ENCODE peak calls at places on chromosomes 4 and X, in five cellular contexts. V is HL-60, G is bronchial epithelial cell, Y is neural progenitor cell, J is heart left ventricle. D is an unnamed sample.
A peak's percentile ranks its signal among the peaks of the same experiment; 100 is the strongest.

GRCh38 chr4:185535818-185536729 is 767 bp upstream of the PDLIM3 start:
- DNase-seq in V (no peak), G (no peak), Y (no peak), J (peak; percentile 53), D (no peak)

GRCh38 chrX:9341305-9342201 is 123.3 kb upstream of the TBL1X start:
- DNase-seq in V (peak; percentile 84), G (no peak), Y (peak; percentile 47), J (peak; percentile 74), D (peak; percentile 19)

GRCh38 chr4:15365641-15366040 is 62.2 kb upstream of the C1QTNF7 start:
- DNase-seq in V (no peak), G (no peak), Y (no peak), J (no peak), D (no peak)

GRCh38 chrX:155747520-155747919 is 133.6 kb upstream of the VAMP7 start:
- DNase-seq in V (peak; percentile 68), G (peak; percentile 63), Y (no peak), J (peak; percentile 51), D (no peak)

GRCh38 chr4:54513231-54513630 is 144.5 kb upstream of the KIT start:
- DNase-seq in V (no peak), G (peak; percentile 77), Y (no peak), J (no peak), D (no peak)

GRCh38 chrX:97787849-97788248 is 904.1 kb downstream of the RPA4 start:
- DNase-seq in V (no peak), G (no peak), Y (no peak), J (no peak), D (no peak)

GRCh38 chr4:76733380-76733779 is 164.6 kb downstream of the SOWAHB start:
- DNase-seq in V (no peak), G (peak; percentile 28), Y (no peak), J (no peak), D (no peak)

GRCh38 chr4:137905930-137906329 is 336.2 kb downstream of the SLC7A11 start:
- DNase-seq in V (no peak), G (no peak), Y (no peak), J (no peak), D (no peak)

GRCh38 chrX:110146521-110146920 is 143.6 kb downstream of the TMEM164 start:
- DNase-seq in V (peak; percentile 47), G (peak; percentile 40), Y (peak; percentile 64), J (peak; percentile 30), D (no peak)

GRCh38 chr4:67546971-67547370 is 1.7 kb upstream of the CENPC start:
- DNase-seq in V (no peak), G (no peak), Y (no peak), J (no peak), D (no peak)

GRCh38 chr4:74944354-74944793 is 11.5 kb downstream of the PARM1 start:
- DNase-seq in V (no peak), G (no peak), Y (no peak), J (no peak), D (no peak)

GRCh38 chrX:72358313-72358712 is 52.6 kb upstream of the CITED1 start:
- DNase-seq in V (no peak), G (peak; percentile 41), Y (no peak), J (no peak), D (no peak)

GRCh38 chrX:123818243-123818642 is 41.6 kb upstream of the XIAP start:
- DNase-seq in V (no peak), G (peak; percentile 97), Y (no peak), J (no peak), D (no peak)

GRCh38 chrX:40108084-40108958 is 10.6 kb upstream of the BCOR start:
- DNase-seq in V (no peak), G (no peak), Y (peak; percentile 76), J (no peak), D (no peak)

GRCh38 chr4:104017213-104017612 is 297.4 kb upstream of the TACR3 start:
- DNase-seq in V (no peak), G (no peak), Y (no peak), J (no peak), D (no peak)

GRCh38 chr4:168882650-168883233 is 127.3 kb downstream of the CBR4 start:
- DNase-seq in V (no peak), G (peak; percentile 49), Y (no peak), J (no peak), D (no peak)

GRCh38 chrX:84453351-84454246 is 48.7 kb downstream of the HDX start:
- DNase-seq in V (no peak), G (no peak), Y (no peak), J (no peak), D (no peak)

GRCh38 chrX:76427560-76428242 is at the start of gene MAGEE1:
- DNase-seq in V (peak; percentile 26), G (peak; percentile 42), Y (peak; percentile 85), J (peak; percentile 67), D (peak; percentile 52)

DNA sequence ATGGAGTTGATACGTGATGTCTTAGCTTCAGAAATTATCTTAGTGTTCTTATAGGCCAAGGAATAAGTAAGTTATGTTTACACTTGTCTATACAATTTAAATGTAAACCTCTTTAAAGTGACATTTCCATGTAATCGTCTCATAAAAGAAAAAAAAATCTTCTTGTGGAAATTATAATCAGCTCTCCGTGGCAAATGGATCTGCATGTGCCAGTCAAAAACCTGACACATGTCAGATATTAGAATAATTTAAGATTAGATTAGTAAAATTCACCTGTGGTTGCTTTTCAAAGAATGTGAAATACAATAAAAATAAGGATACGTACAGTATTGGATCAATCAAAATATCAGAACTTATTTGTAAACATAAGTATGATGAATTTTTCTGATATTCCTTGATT is 263.9 kb downstream of the ADAMTS3 start:
- DNase-seq in V (no peak), G (no peak), Y (no peak), J (no peak), D (no peak)
- H3K27me3 ChIP-seq in V (no peaks in the 10 kb centered on the region), G (no peaks in the 10 kb centered on the region), Y (no peaks in the 10 kb centered on the region), J (peaks cover 3% of the 10 kb centered on the region), D (no peaks in the 10 kb centered on the region)

GRCh38 chr4:107037188-107037587 is 1.1 kb upstream of the DKK2 start:
- DNase-seq in V (peak; percentile 22), G (peak; percentile 17), Y (peak; percentile 83), J (no peak), D (peak; percentile 39)
- H3K27me3 ChIP-seq in V (peaks cover 31% of the 10 kb centered on the region), G (peaks cover 33% of the 10 kb centered on the region), Y (peaks cover 74% of the 10 kb centered on the region), J (peaks cover 46% of the 10 kb centered on the region), D (no peaks in the 10 kb centered on the region)

GRCh38 chrX:107542500-107542899 is 85.8 kb upstream of the PRPS1 start:
- DNase-seq in V (no peak), G (peak; percentile 15), Y (peak; percentile 73), J (no peak), D (no peak)
- H3K27me3 ChIP-seq in V (no peaks in the 10 kb centered on the region), G (peaks cover 2% of the 10 kb centered on the region), Y (no peaks in the 10 kb centered on the region), J (no peaks in the 10 kb centered on the region), D (peaks cover 16% of the 10 kb centered on the region)

DNA sequence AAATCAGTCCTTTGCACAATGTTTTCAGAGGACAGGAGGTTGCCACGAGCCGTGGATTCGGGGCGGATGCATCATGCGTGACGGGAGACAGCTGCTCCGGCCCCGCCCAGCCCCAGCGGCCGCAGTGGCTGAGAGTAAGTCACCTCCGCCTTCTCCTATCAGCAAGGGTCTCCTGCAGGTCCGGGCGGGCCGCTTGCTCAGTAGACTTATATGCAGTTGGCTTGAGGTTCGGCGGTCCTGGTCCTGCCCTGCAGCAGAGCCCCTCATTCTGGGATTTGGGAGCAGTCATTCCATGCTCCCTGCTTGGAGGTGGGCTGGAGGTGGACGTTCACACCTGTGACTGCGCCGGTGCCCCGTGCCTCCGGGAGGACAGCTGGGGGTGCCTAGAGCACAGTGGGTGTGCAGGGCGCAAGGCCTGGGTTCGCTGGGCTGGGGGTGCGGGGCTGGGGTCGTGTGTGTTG is 86.3 kb upstream of the ADRA2C start:
- DNase-seq in V (no peak), G (no peak), Y (no peak), J (no peak), D (no peak)
- H3K27me3 ChIP-seq in V (no peaks in the 10 kb centered on the region), G (no peaks in the 10 kb centered on the region), Y (no peaks in the 10 kb centered on the region), J (peaks cover 25% of the 10 kb centered on the region), D (no peaks in the 10 kb centered on the region)

GRCh38 chr4:38671594-38671943 is 7.6 kb downstream of the KLF3 start:
- DNase-seq in V (no peak), G (no peak), Y (no peak), J (no peak), D (no peak)
- H3K27me3 ChIP-seq in V (no peaks in the 10 kb centered on the region), G (no peaks in the 10 kb centered on the region), Y (no peaks in the 10 kb centered on the region), J (no peaks in the 10 kb centered on the region), D (no peaks in the 10 kb centered on the region)

DNA sequence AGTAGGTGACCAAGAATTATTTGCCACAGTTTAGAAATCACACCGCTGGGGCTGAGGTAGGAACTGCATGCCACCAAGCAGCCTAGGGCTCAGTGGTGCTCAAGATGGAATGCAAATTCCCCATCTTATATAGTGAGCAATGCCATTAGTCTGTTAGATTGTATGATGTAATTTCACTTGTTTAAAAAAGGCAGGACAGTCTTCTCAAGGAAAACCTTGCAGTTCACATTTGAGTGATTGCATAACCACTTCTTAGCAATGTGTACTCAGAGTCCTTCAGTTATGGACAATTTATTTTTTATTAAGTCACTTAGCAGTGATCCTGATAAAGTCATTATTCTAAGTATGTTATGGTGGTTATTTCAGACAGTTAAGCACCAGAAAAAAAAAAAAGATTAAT is 142.9 kb upstream of the SFRP2 start:
- DNase-seq in V (no peak), G (peak; percentile 37), Y (no peak), J (no peak), D (no peak)
- H3K27me3 ChIP-seq in V (peaks cover 4% of the 10 kb centered on the region), G (no peaks in the 10 kb centered on the region), Y (no peaks in the 10 kb centered on the region), J (no peaks in the 10 kb centered on the region), D (no peaks in the 10 kb centered on the region)

GRCh38 chr4:155540698-155541097 is 126.0 kb upstream of the GUCY1A1 start:
- DNase-seq in V (no peak), G (no peak), Y (no peak), J (no peak), D (no peak)
- H3K27me3 ChIP-seq in V (no peaks in the 10 kb centered on the region), G (no peaks in the 10 kb centered on the region), Y (no peaks in the 10 kb centered on the region), J (no peaks in the 10 kb centered on the region), D (no peaks in the 10 kb centered on the region)

DNA sequence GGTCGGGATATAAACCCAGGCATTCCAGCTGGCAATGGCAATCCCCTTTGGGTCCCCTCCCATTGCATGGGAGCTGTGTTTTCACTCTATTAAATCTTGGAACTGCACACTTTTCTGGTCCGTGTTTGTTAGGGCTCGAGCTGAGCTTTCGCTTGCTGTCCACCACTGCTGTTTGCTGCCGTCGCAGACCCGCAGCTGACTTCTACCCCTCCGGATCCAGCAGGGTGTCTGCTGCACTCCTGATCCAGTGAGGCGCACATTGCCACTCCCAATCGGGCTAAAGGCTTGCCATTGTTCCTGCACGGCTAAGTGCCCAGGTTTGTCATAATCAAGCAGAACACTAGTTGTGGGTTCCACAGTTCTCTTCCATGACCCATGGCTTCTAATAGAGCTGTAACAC is 1322.1 kb downstream of the ADGRL3 start:
- DNase-seq in V (no peak), G (no peak), Y (no peak), J (no peak), D (no peak)
- H3K27me3 ChIP-seq in V (no peaks in the 10 kb centered on the region), G (no peaks in the 10 kb centered on the region), Y (no peaks in the 10 kb centered on the region), J (no peaks in the 10 kb centered on the region), D (no peaks in the 10 kb centered on the region)

GRCh38 chr4:5897674-5898073 is 4.8 kb upstream of the CRMP1 start:
- DNase-seq in V (no peak), G (no peak), Y (no peak), J (no peak), D (no peak)
- H3K27me3 ChIP-seq in V (peaks cover 3% of the 10 kb centered on the region), G (peaks cover 9% of the 10 kb centered on the region), Y (peaks cover 99% of the 10 kb centered on the region), J (peaks cover 40% of the 10 kb centered on the region), D (peaks cover 42% of the 10 kb centered on the region)

GRCh38 chr4:8776366-8776765 is 95.3 kb downstream of the HMX1 start:
- DNase-seq in V (no peak), G (no peak), Y (no peak), J (no peak), D (no peak)
- H3K27me3 ChIP-seq in V (no peaks in the 10 kb centered on the region), G (no peaks in the 10 kb centered on the region), Y (no peaks in the 10 kb centered on the region), J (peaks cover 5% of the 10 kb centered on the region), D (no peaks in the 10 kb centered on the region)

D was measured in tibial nerve.